ENCODE peak calls at places on chromosome 3, in seven cellular contexts. Y, C, V, E, B, U and Q are unnamed samples.

GRCh38 chr3:55307622-55308021 is 179.5 kb downstream of the WNT5A start:
- DNase-seq in E (no peak), Y (no peak), C (no peak), V (no peak), U (no peak), B (no peak), Q (no peak)

GRCh38 chr3:160403796-160404510 is 4.5 kb downstream of the SMC4 start:
- DNase-seq in B (no peak), U (no peak), V (no peak), C (no peak), Y (no peak), E (no peak), Q (no peak)

GRCh38 chr3:176510097-176510496 is 687.2 kb downstream of the TBL1XR1 start:
- DNase-seq in B (no peak), E (no peak), V (no peak), Y (no peak), U (no peak), C (no peak), Q (no peak)

GRCh38 chr3:60048447-60048848 is 998.6 kb upstream of the CFAP20DC start:
- DNase-seq in C (no peak), V (no peak), Y (no peak), B (no peak), E (no peak), U (no peak), Q (no peak)

GRCh38 chr3:158961911-158962310 is 160.1 kb downstream of the MFSD1 start:
- DNase-seq in V (no peak), U (no peak), B (no peak), Y (no peak), C (no peak), E (no peak), Q (no peak)

GRCh38 chr3:23763040-23763477 is 42.7 kb upstream of the UBE2E1 start:
- DNase-seq in C (no peak), Y (no peak), B (no peak), V (no peak), U (no peak), E (no peak), Q (no peak)

GRCh38 chr3:188911033-188911850 is 260.5 kb upstream of the TPRG1 start:
- DNase-seq in U (no peak), C (no peak), V (no peak), Y (no peak), E (no peak), B (no peak), Q (no peak)

GRCh38 chr3:29606416-29606815 is 325.5 kb downstream of the RBMS3 start:
- DNase-seq in E (no peak), C (no peak), U (no peak), Y (no peak), B (no peak), V (no peak), Q (no peak)

GRCh38 chr3:118479376-118479775 is 555.3 kb downstream of the IGSF11 start:
- DNase-seq in Y (no peak), B (no peak), E (no peak), C (no peak), V (no peak), U (no peak), Q (no peak)

GRCh38 chr3:57017481-57017880 is 43.0 kb upstream of the SPATA12 start:
- DNase-seq in V (no peak), B (no peak), U (peak), C (no peak), E (no peak), Y (no peak), Q (no peak)

GRCh38 chr3:153244961-153245360 is 82.9 kb downstream of the RAP2B start:
- DNase-seq in B (no peak), C (no peak), V (no peak), Y (no peak), U (no peak), E (no peak), Q (no peak)

GRCh38 chr3:103950676-103951075 is 1416.0 kb upstream of the ALCAM start:
- DNase-seq in B (no peak), E (no peak), U (no peak), C (no peak), V (no peak), Y (no peak), Q (no peak)

GRCh38 chr3:136332776-136333175 is 82.6 kb downstream of the PCCB start:
- DNase-seq in V (no peak), E (no peak), B (peak), Y (no peak), U (peak), C (peak), Q (no peak)

GRCh38 chr3:195269375-195270078 is 1.4 kb downstream of the XXYLT1 start:
- DNase-seq in U (no peak), C (no peak), E (no peak), V (no peak), Y (no peak), B (no peak), Q (no peak)

GRCh38 chr3:81758275-81758674 is 3.2 kb downstream of the GBE1 start:
- DNase-seq in E (no peak), Y (no peak), U (no peak), C (no peak), V (no peak), B (peak), Q (no peak)

GRCh38 chr3:142931222-142931621 is 32.3 kb downstream of the PAQR9 start:
- DNase-seq in C (no peak), V (no peak), U (peak), Y (no peak), B (no peak), E (no peak), Q (no peak)

GRCh38 chr3:132380979-132381944 is 36.0 kb upstream of the DNAJC13 start:
- DNase-seq in U (no peak), C (no peak), Y (no peak), E (peak), B (no peak), V (no peak), Q (no peak)

GRCh38 chr3:172133830-172134229 is 94.5 kb downstream of the FNDC3B start:
- DNase-seq in U (no peak), V (no peak), C (no peak), E (no peak), B (no peak), Y (no peak), Q (no peak)

GRCh38 chr3:172129868-172130751 is 90.7 kb downstream of the FNDC3B start:
- DNase-seq in U (peak), B (peak), C (peak), Y (no peak), E (peak), V (no peak), Q (peak)

GRCh38 chr3:172131746-172132145 is 92.4 kb downstream of the FNDC3B start:
- DNase-seq in E (no peak), C (no peak), U (no peak), B (no peak), V (no peak), Y (no peak), Q (no peak)

GRCh38 chr3:172132721-172133311 is 93.4 kb downstream of the FNDC3B start:
- DNase-seq in E (no peak), B (no peak), C (no peak), V (no peak), Y (no peak), U (no peak), Q (no peak)

GRCh38 chr3:172132159-172132586 is 92.8 kb downstream of the FNDC3B start:
- DNase-seq in B (no peak), U (no peak), Y (no peak), V (no peak), C (no peak), E (no peak), Q (no peak)
- TF ChIP-seq CTCF in B (no peak), U (no peak), Y (no peak), V (no peak), C (no peak), E (no peak), Q (no peak)

GRCh38 chr3:65600888-65601287 is 437.8 kb downstream of the MAGI1 start:
- DNase-seq in U (no peak), E (no peak), B (no peak), V (no peak), C (no peak), Y (no peak), Q (no peak)
- TF ChIP-seq CTCF in U (no peak), E (no peak), B (no peak), V (no peak), C (no peak), Y (no peak), Q (no peak)

GRCh38 chr3:47109393-47109792 is 54.5 kb downstream of the SETD2 start:
- DNase-seq in V (no peak), B (no peak), Y (no peak), E (no peak), U (no peak), C (no peak), Q (no peak)

GRCh38 chr3:47113669-47114365 is 50.1 kb downstream of the SETD2 start:
- DNase-seq in B (peak), Y (no peak), U (peak), C (peak), V (no peak), E (no peak), Q (no peak)

GRCh38 chr3:47108546-47108945 is 55.4 kb downstream of the SETD2 start:
- DNase-seq in V (no peak), Y (no peak), E (no peak), U (no peak), B (no peak), C (peak), Q (no peak)

GRCh38 chr3:47117803-47118364 is 46.0 kb downstream of the SETD2 start:
- DNase-seq in U (no peak), Y (no peak), C (no peak), E (no peak), V (no peak), B (no peak), Q (no peak)

DNA sequence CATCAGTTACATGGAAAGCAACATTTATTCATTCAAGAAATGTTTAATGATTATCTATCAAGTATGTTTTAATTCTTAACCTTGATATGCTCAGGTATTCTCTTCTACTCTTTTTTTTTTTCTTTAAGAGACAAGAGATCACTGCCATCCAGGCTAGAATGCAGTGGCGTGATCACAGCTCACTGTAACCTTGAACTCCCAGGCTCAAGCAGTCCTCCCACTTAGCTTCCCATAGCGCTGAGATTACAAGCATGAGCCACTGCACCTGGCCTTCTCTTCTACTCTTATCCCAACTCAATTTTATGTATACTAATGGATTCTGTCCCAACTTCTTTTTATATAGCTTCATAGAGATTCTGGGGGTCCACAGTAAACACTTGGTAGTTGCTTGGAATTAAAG is 50.9 kb downstream of the SETD2 start:
- DNase-seq in C (no peak), Y (no peak), U (no peak), V (no peak), E (no peak), B (no peak), Q (no peak)
- TF ChIP-seq CTCF in C (no peak), Y (no peak), U (no peak), V (no peak), E (no peak), B (no peak), Q (no peak)

GRCh38 chr3:141057436-141057835 is 6.3 kb downstream of the SPSB4 start:
- DNase-seq in U (no peak), B (no peak), V (no peak), E (no peak), C (no peak), Y (no peak), Q (no peak)
- TF ChIP-seq CTCF in U (no peak), B (no peak), V (no peak), E (no peak), C (no peak), Y (no peak), Q (no peak)

DNA sequence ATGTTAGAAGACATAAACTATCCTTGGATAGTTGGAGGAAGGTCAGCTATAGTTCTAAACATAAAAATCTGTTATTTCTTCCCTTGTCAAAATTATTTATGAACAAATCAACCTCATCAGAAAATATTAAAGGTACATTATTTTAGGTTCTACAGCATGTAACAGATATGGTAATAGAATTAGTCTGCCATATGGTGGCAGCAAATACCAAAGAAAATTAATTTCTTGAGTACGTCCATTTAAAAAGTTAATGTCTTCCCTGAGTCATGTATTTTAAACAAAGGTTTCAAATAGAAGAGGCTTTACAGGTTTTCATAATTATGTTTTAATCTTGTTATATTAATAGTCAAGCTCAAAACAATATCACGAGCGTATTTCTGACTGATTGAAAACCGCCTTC is 17.9 kb upstream of the ANKRD28 start:
- DNase-seq in B (no peak), V (no peak), C (peak), E (no peak), Y (no peak), U (peak), Q (no peak)
- TF ChIP-seq CTCF in B (peak), V (peak), C (peak), E (peak), Y (peak), U (peak), Q (peak)

GRCh38 chr3:9932843-9933560 is 632 bp upstream of the CRELD1 start:
- DNase-seq in Y (peak), E (peak), V (peak), B (no peak), U (peak), C (no peak), Q (peak)

GRCh38 chr3:9934993-9935392 is 1.4 kb downstream of the CRELD1 start:
- DNase-seq in Y (no peak), B (no peak), C (no peak), U (no peak), V (no peak), E (no peak), Q (no peak)

GRCh38 chr3:9933561-9934234 is at the start of gene CRELD1:
- DNase-seq in V (peak), C (peak), B (no peak), E (peak), U (peak), Y (peak), Q (peak)

GRCh38 chr3:9935966-9936365 is 2.3 kb downstream of the CRELD1 start:
- DNase-seq in B (no peak), V (no peak), E (no peak), C (no peak), Y (no peak), U (no peak), Q (no peak)

GRCh38 chr3:9934235-9934621 is 594 bp downstream of the CRELD1 start:
- DNase-seq in C (no peak), V (no peak), B (no peak), Y (no peak), E (no peak), U (no peak), Q (no peak)
- TF ChIP-seq CTCF in C (peak), V (no peak), B (peak), Y (peak), E (peak), U (no peak), Q (peak)